ENCODE peak calls at places on chromosomes 3 and 15, in five cellular contexts. M is HCT116, Y is H1, K is HepG2, A is K562. G is an unnamed sample.

GRCh38 chr15:65095011-65095746 is 18.6 kb downstream of the KBTBD13 start:
- DNase-seq in Y (no peak), K (no peak), M (no peak), A (no peak), G (no peak)

GRCh38 chr3:183664913-183665381 is 29.5 kb downstream of the KLHL24 start:
- DNase-seq in A (no peak), Y (no peak), K (no peak), M (no peak), G (no peak)

GRCh38 chr15:95604634-95605036 is 725.9 kb upstream of the NR2F2 start:
- DNase-seq in M (no peak), Y (no peak), K (no peak), A (no peak), G (no peak)

GRCh38 chr3:31610700-31611275 is 78.1 kb downstream of the STT3B start:
- DNase-seq in Y (no peak), M (peak; percentile 10), K (peak; percentile 23), A (no peak), G (no peak)

GRCh38 chr15:86106306-86106705 is 26.6 kb downstream of the AGBL1 start:
- DNase-seq in A (no peak), K (no peak), Y (no peak), M (no peak), G (no peak)

GRCh38 chr15:67850995-67851535 is 11.2 kb upstream of the RNU6-1 start:
- DNase-seq in A (no peak), K (peak; percentile 51), Y (no peak), M (peak; percentile 28), G (no peak)

GRCh38 chr15:95174281-95174680 is 942.9 kb downstream of the MCTP2 start:
- DNase-seq in A (no peak), Y (no peak), K (no peak), M (no peak), G (no peak)

GRCh38 chr3:160754855-160755747 is 930 bp upstream of the PPM1L start:
- DNase-seq in Y (peak; percentile 72), A (peak; percentile 90), M (peak; percentile 88), K (peak; percentile 58), G (no peak)

GRCh38 chr15:62998262-62998909 is 44.2 kb upstream of the TPM1 start:
- DNase-seq in M (no peak), Y (no peak), K (peak; percentile 52), A (no peak), G (no peak)

GRCh38 chr15:101378879-101379278 is 83.8 kb upstream of the SNRPA1 start:
- DNase-seq in A (no peak), K (no peak), Y (no peak), M (no peak), G (no peak)

GRCh38 chr3:79027593-79027992 is 740.2 kb downstream of the ROBO1 start:
- DNase-seq in Y (no peak), K (no peak), M (no peak), A (no peak), G (no peak)

GRCh38 chr3:38643592-38643991 is 5.9 kb downstream of the SCN5A start:
- DNase-seq in Y (no peak), A (no peak), K (no peak), M (no peak), G (no peak)

GRCh38 chr3:15403965-15404364 is 23.4 kb downstream of the METTL6 start:
- DNase-seq in M (no peak), Y (no peak), K (no peak), A (no peak), G (no peak)

GRCh38 chr3:15405448-15406050 is 21.8 kb downstream of the METTL6 start:
- DNase-seq in M (peak; percentile 48), A (peak; percentile 62), Y (no peak), K (peak; percentile 40), G (peak; percentile 54)

GRCh38 chr3:15399970-15400369 is 27.4 kb downstream of the METTL6 start:
- DNase-seq in A (no peak), K (no peak), M (no peak), Y (no peak), G (no peak)

GRCh38 chr3:15404767-15405166 is 22.6 kb downstream of the METTL6 start:
- DNase-seq in K (no peak), A (no peak), M (no peak), Y (no peak), G (no peak)

GRCh38 chr3:15401936-15402335 is 25.4 kb downstream of the METTL6 start:
- DNase-seq in M (no peak), K (no peak), Y (no peak), A (no peak), G (no peak)
- H3K36me3 ChIP-seq in M (no peaks in the 10 kb centered on the region), K (no peaks in the 10 kb centered on the region), Y (no peaks in the 10 kb centered on the region), A (no peaks in the 10 kb centered on the region), G (no peaks in the 10 kb centered on the region)

DNA sequence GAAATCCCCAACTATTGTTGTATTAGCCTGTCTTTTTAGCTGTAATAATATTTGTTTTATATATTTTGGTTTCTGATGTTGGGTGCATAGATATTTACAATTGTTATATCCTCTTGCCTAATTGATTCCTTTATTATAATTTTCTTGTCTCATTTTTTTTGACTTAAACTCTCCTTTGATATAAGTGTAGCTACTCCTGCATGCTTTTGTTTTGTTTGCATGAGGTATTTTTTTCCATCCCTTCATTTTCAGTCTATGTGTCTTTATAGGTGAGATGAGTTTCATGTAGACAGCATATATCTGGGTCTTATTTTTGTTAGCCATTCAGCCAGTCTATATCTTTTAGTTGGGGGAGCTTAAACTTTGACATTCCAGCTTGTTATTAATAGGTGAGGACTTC is 37.4 kb downstream of the FAIM start:
- DNase-seq in Y (no peak), K (no peak), A (no peak), M (no peak), G (no peak)
- H3K9me3 ChIP-seq in Y (peaks cover 37% of the 10 kb centered on the region), K (peaks cover 17% of the 10 kb centered on the region), A (peaks cover 21% of the 10 kb centered on the region), M (peaks cover 4% of the 10 kb centered on the region), G (peaks cover 43% of the 10 kb centered on the region)

DNA sequence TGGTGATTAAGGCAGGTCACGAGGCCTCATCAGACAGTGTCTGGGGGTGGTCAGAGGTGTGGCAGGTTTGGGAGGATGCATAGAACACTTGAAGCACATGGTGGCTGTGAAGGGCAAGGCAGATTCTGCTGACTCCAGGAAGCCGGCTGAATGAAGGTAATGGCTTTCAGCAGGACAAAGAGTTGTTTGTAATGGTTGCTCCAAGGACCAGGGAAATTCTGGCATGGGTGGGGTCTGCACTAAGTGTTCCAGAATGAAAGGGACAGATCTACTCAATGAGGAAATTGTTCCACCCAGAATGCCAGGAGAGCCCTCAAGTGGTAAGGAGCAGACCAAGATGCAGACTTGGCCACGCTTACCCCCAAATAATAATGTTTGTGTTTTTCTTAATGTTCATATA is 70.7 kb upstream of the ACAD9 start:
- DNase-seq in M (no peak), K (no peak), A (no peak), Y (no peak), G (no peak)
- TF ChIP-seq ZNF274 in M (no peak), K (no peak), A (no peak), Y (no peak), G (no peak)

GRCh38 chr15:31014608-31014925 is 23.1 kb upstream of the MTMR10 start:
- DNase-seq in K (no peak), Y (no peak), A (no peak), M (no peak), G (no peak)

GRCh38 chr15:31013863-31014607 is 22.6 kb upstream of the MTMR10 start:
- DNase-seq in Y (no peak), M (no peak), K (peak; percentile 52), A (no peak), G (no peak)

GRCh38 chr15:31019986-31020385 is 28.6 kb upstream of the MTMR10 start:
- DNase-seq in Y (no peak), M (no peak), A (no peak), K (no peak), G (no peak)

GRCh38 chr15:31012455-31012854 is 21.0 kb upstream of the MTMR10 start:
- DNase-seq in Y (no peak), M (no peak), K (no peak), A (no peak), G (no peak)

DNA sequence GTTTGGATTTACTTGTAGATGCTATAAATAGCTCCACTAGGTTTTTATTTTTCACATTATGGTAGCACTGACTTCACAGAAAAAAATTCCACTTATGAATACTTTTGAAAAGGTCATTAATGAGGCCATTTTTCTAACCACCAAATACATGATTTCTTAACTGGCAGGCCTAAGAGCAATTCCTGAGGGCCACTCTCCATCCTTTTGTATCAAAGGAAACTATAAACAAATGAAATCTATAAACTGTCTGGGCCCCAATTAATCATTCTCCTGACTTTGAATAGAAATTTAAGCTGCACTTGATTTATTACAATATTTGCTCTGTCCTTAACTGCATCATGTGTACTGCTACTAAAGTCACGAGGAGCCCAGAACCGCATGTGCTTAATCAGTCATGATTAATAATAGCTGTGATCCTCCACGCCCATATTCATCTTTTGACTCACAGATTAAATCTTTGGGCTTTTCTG is 25.1 kb upstream of the MTMR10 start:
- DNase-seq in Y (no peak), K (no peak), A (no peak), M (no peak), G (no peak)
- H3K36me3 ChIP-seq in Y (no peaks in the 10 kb centered on the region), K (no peaks in the 10 kb centered on the region), A (no peaks in the 10 kb centered on the region), M (no peaks in the 10 kb centered on the region), G (no peaks in the 10 kb centered on the region)